ENCODE peak calls at places on chromosomes 6 and 20, in four cellular contexts. K is fibroblast of lung, F is spleen, W is uterus. V is an unnamed sample.

GRCh38 chr20:17680128-17680835 is 1.8 kb downstream of the RRBP1 start:
- DNase-seq in K (peak; percentile 85), F (peak; percentile 87), W (peak; percentile 63), V (peak; percentile 93)

GRCh38 chr6:105483492-105483891 is 80.6 kb upstream of the PREP start:
- DNase-seq in K (peak; percentile 61), F (no peak), W (no peak), V (peak; percentile 60)

GRCh38 chr6:27178001-27178730 is 69.3 kb upstream of the PRSS16 start:
- DNase-seq in K (peak; percentile 95), F (no peak), W (peak; percentile 71), V (peak; percentile 90)

GRCh38 chr20:57748601-57749130 is 38.9 kb upstream of the PMEPA1 start:
- DNase-seq in K (peak; percentile 43), F (peak; percentile 81), W (peak; percentile 72), V (peak; percentile 72)

GRCh38 chr6:139577991-139578604 is 203.7 kb upstream of the CITED2 start:
- DNase-seq in K (peak; percentile 92), F (no peak), W (no peak), V (peak; percentile 84)

GRCh38 chr6:157550114-157550989 is 169.4 kb downstream of the ZDHHC14 start:
- DNase-seq in K (no peak), F (no peak), W (no peak), V (no peak)

GRCh38 chr6:151181701-151182367 is 57.9 kb upstream of the AKAP12 start:
- DNase-seq in K (peak; percentile 47), F (no peak), W (no peak), V (no peak)

GRCh38 chr6:129921169-129921817 is 60.2 kb upstream of the TMEM244 start:
- DNase-seq in K (no peak), F (no peak), W (no peak), V (no peak)

GRCh38 chr6:1987640-1988039 is 257.8 kb downstream of the GMDS start:
- DNase-seq in K (peak; percentile 86), F (no peak), W (no peak), V (peak; percentile 13)

GRCh38 chr6:95636552-95637376 is 59.4 kb downstream of the MANEA start:
- DNase-seq in K (no peak), F (no peak), W (no peak), V (no peak)
- H3K4me3 ChIP-seq in K (no peak overlapping the region), F (no peak overlapping the region), W (no peak overlapping the region), V (no peak overlapping the region)

GRCh38 chr6:110811187-110811586 is 4.1 kb downstream of the CDK19 start:
- DNase-seq in K (no peak), F (no peak), W (no peak), V (no peak)

GRCh38 chr6:110813813-110814487 is 1.3 kb downstream of the CDK19 start:
- DNase-seq in K (peak; percentile 8), F (no peak), W (no peak), V (no peak)

GRCh38 chr6:110813338-110813737 is 1.9 kb downstream of the CDK19 start:
- DNase-seq in K (no peak), F (no peak), W (no peak), V (no peak)

GRCh38 chr6:110812719-110813118 is 2.5 kb downstream of the CDK19 start:
- DNase-seq in K (no peak), F (no peak), W (no peak), V (no peak)

DNA sequence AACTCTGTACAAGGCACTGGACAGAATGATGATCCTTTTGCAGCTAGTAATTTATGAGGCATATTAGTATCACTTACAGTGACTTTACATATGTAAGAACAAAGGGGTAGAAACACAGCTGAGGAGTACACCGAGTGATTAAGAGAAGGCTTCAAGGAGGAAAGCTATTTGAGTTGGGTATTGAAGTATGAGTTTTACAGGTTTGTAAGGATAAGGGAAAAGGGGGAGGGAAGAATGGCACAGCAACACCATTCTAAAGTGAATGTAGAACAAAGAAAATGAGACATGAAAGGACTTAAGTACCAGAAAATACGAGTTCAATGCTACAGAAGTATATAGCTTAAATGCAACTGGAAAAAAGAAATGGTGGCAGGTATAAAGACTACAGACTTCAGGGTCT is 5.5 kb downstream of the CDK19 start:
- DNase-seq in K (no peak), F (no peak), W (no peak), V (no peak)
- TF ChIP-seq CTCF in K (no peak), F (no peak), W (no peak), V (no peak)

DNA sequence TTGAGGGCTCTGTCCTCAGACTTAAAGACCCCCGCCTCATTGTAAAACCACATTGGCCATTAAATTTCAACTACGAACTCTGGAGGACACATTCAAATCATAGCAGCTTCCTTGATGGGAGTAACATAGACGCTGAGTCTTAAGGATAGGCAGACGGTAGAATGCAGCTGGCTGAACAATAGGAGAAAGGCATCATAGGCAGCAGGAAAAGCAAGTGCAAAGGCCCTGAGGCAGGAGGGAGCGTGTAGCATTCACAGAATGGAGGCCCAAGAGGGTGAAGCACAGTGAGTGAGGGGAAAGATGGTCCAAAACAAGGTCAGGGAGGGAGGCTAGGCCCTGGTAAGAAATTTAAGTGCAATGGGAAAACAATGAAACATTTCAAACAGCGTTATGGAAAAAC is 8.6 kb upstream of the PFDN4 start:
- DNase-seq in K (no peak), F (no peak), W (no peak), V (no peak)
- H3K4me3 ChIP-seq in K (no peak overlapping the region), F (no peak overlapping the region), W (no peak overlapping the region), V (no peak overlapping the region)

GRCh38 chr6:99588618-99589289 is 17.9 kb upstream of the PRDM13 start:
- DNase-seq in K (peak; percentile 65), F (peak; percentile 89), W (no peak), V (peak; percentile 61)
- TF ChIP-seq CTCF in K (peak; percentile 24), F (peak; percentile 35), W (peak; percentile 42), V (peak; percentile 46)

GRCh38 chr20:63567382-63568169 is 6.5 kb downstream of the HELZ2 start:
- DNase-seq in K (no peak), F (peak; percentile 94), W (no peak), V (no peak)
- H3K4me3 ChIP-seq in K (no peak overlapping the region), F (no peak overlapping the region), W (no peak overlapping the region), V (no peak overlapping the region)

DNA sequence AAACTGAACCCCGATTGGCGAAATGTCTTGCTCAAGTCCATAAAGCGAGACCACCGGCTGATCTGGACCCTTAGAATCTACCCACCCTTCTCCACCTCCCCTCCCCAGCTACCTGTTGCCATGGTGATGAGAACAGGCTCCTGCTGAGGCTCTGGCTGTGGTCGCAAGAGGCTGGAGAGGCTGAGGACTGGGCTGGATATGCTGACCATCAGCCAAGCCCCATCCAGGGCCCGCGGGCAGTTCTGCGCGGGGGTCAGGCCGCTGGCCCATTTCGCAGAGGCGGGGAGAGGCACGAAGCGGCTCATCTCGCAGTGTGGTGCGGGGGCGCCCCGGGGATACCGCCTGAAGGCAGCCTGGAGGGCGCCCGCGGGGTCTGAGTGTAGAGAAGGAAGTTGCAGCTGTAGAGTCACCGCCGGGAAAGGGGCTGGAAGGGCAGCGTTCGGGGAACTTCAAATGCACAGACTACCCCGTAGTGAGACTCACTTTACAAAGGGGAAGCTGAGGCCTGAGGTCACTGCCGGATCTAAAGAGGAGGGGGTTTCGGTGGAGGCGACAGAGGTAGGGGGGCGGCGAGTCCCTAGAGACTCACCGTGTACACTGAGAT is 671 bp downstream of the TAPBP start:
- DNase-seq in K (peak; percentile 27), F (peak; percentile 94), W (no peak), V (peak; percentile 36)
- TF ChIP-seq CTCF in K (no peak), F (no peak), W (no peak), V (no peak)